ENCODE peak calls at places on chromosomes 3 and 15, in five cellular contexts. X, S, B, P and A are unnamed samples.

GRCh38 chr15:62165793-62166380 is 802 bp upstream of the C2CD4B start:
- DNase-seq in B (no peak), P (no peak), X (no peak), S (no peak), A (no peak)

GRCh38 chr3:4642611-4643010 is 149.5 kb downstream of the ITPR1 start:
- DNase-seq in S (no peak), P (no peak), X (no peak), B (no peak), A (no peak)

GRCh38 chr3:33277193-33277882 is at the start of gene FBXL2:
- DNase-seq in B (peak; percentile 72), X (peak; percentile 93), P (peak; percentile 98), S (peak; percentile 2), A (peak; percentile 44)

GRCh38 chr3:117355566-117355965 is 646.0 kb downstream of the TUSC7 start:
- DNase-seq in B (peak; percentile 2), S (no peak), X (no peak), P (peak; percentile 44), A (no peak)

GRCh38 chr3:51963951-51964451 is 3.3 kb downstream of the PCBP4 start:
- DNase-seq in X (no peak), P (peak; percentile 40), S (no peak), B (no peak), A (no peak)

GRCh38 chr3:126971891-126972351 is 11.0 kb upstream of the PLXNA1 start:
- DNase-seq in S (no peak), X (no peak), P (peak; percentile 83), B (no peak), A (peak; percentile 66)

GRCh38 chr3:9955067-9955502 is 2.9 kb upstream of the PRRT3 start:
- DNase-seq in S (no peak), B (no peak), P (no peak), X (no peak), A (no peak)

GRCh38 chr3:171178714-171179113 is 152.2 kb upstream of the SLC2A2 start:
- DNase-seq in X (no peak), S (no peak), P (no peak), B (no peak), A (no peak)

GRCh38 chr3:46221368-46221767 is 13.3 kb upstream of the CCR1 start:
- DNase-seq in B (no peak), S (no peak), X (no peak), P (no peak), A (no peak)

GRCh38 chr15:28984421-28985375 is 98.9 kb downstream of the APBA2 start:
- DNase-seq in P (peak; percentile 81), S (no peak), X (no peak), B (peak; percentile 56), A (no peak)